ENCODE peak calls at places on chromosomes 16 and 17, in eight cellular contexts. Q is neural progenitor cell, C is Right ventricle myocardium superior, L is T-helper 1 cell, M is GM19239, K is Calu3, G is H9, W is HTR-8/SVneo. X is an unnamed sample.

GRCh38 chr17:51231999-51232398 is 27.9 kb downstream of the MBTD1 start:
- DNase-seq in C (no peak), M (no peak), W (no peak), L (no peak), Q (no peak), G (no peak), K (peak), X (no peak)

GRCh38 chr17:39096435-39097158 is 54.8 kb downstream of the PLXDC1 start:
- DNase-seq in Q (no peak), L (peak), G (no peak), C (no peak), M (no peak), W (no peak), K (no peak), X (no peak)

GRCh38 chr17:10802487-10803284 is 1.2 kb downstream of the TMEM238L start:
- DNase-seq in M (no peak), C (no peak), G (no peak), Q (no peak), L (no peak), W (no peak), K (no peak), X (no peak)

GRCh38 chr17:82126479-82127314 is 28.7 kb upstream of the FASN start:
- DNase-seq in G (no peak), L (peak), W (no peak), M (no peak), Q (no peak), K (no peak), C (no peak), X (no peak)

GRCh38 chr17:68101992-68102758 is 66.6 kb downstream of the KPNA2 start:
- DNase-seq in K (peak), Q (peak), M (no peak), L (peak), W (no peak), C (no peak), G (no peak), X (no peak)

GRCh38 chr17:13638855-13639458 is 37.2 kb upstream of the HS3ST3A1 start:
- DNase-seq in W (no peak), Q (no peak), L (peak), G (peak), C (no peak), M (no peak), K (no peak), X (no peak)

GRCh38 chr16:2009302-2009711 is 314 bp downstream of the ZNF598 start:
- DNase-seq in C (no peak), M (no peak), W (no peak), Q (no peak), K (peak), L (no peak), G (no peak), X (no peak)

GRCh38 chr17:38702900-38703741 is 2.0 kb upstream of the MLLT6 start:
- DNase-seq in W (no peak), M (no peak), C (peak), K (peak), L (no peak), Q (no peak), G (peak), X (peak)

GRCh38 chr17:14760212-14760611 is 459.3 kb downstream of the HS3ST3B1 start:
- DNase-seq in G (no peak), K (no peak), L (no peak), M (no peak), C (no peak), W (no peak), Q (no peak), X (no peak)

GRCh38 chr16:85384831-85385462 is 228.2 kb upstream of the GSE1 start:
- DNase-seq in K (peak), C (peak), W (no peak), Q (no peak), M (no peak), L (no peak), G (no peak), X (no peak)

GRCh38 chr17:27265333-27265732 is 28.6 kb upstream of the WSB1 start:
- DNase-seq in M (no peak), W (no peak), C (no peak), K (peak), G (no peak), Q (no peak), L (no peak), X (no peak)

GRCh38 chr16:49023095-49023494 is 258.5 kb downstream of the CBLN1 start:
- DNase-seq in W (peak), K (no peak), G (no peak), M (no peak), C (no peak), Q (no peak), L (no peak), X (no peak)

GRCh38 chr17:82055023-82055964 is 3.6 kb downstream of the GPS1 start:
- DNase-seq in K (no peak), M (no peak), Q (no peak), C (no peak), W (no peak), L (no peak), G (no peak), X (no peak)

GRCh38 chr16:7321661-7322060 is 11.0 kb upstream of the RBFOX1 start:
- DNase-seq in K (no peak), L (no peak), W (no peak), G (peak), M (no peak), C (no peak), Q (no peak), X (no peak)

GRCh38 chr17:18156171-18156975 is 27.3 kb upstream of the ALKBH5 start:
- DNase-seq in G (no peak), C (no peak), Q (no peak), W (no peak), M (no peak), L (no peak), K (peak), X (no peak)

GRCh38 chr16:49528035-49528434 is 154.4 kb downstream of the C16orf78 start:
- DNase-seq in L (no peak), Q (no peak), K (no peak), M (no peak), G (no peak), C (no peak), W (no peak), X (no peak)

GRCh38 chr17:39352511-39352910 is 48.9 kb downstream of the FBXL20 start:
- DNase-seq in L (no peak), W (no peak), Q (no peak), C (no peak), K (no peak), G (no peak), M (no peak), X (no peak)

GRCh38 chr16:66154801-66155200 is 211.7 kb upstream of the CDH5 start:
- DNase-seq in K (no peak), W (no peak), Q (peak), M (no peak), L (no peak), C (no peak), G (no peak), X (peak)

GRCh38 chr16:85138825-85139627 is 26.8 kb upstream of the CIBAR2 start:
- DNase-seq in C (no peak), G (no peak), W (no peak), K (no peak), Q (no peak), M (no peak), L (no peak), X (no peak)

GRCh38 chr17:2814499-2815341 is 18.5 kb downstream of the RAP1GAP2 start:
- DNase-seq in Q (no peak), G (peak), K (no peak), L (peak), W (no peak), C (peak), M (peak), X (no peak)

GRCh38 chr17:74833501-74834361 is 26.0 kb downstream of the GRIN2C start:
- DNase-seq in C (peak), K (no peak), G (no peak), M (peak), W (no peak), L (no peak), Q (peak), X (peak)

GRCh38 chr17:37742114-37742761 is 2.6 kb downstream of the HNF1B start:
- DNase-seq in G (peak), K (peak), L (no peak), M (no peak), Q (peak), W (no peak), C (no peak), X (no peak)

GRCh38 chr17:6066183-6066948 is 3.8 kb upstream of the WSCD1 start:
- DNase-seq in K (no peak), M (no peak), L (no peak), C (no peak), W (no peak), G (no peak), Q (no peak), X (no peak)

GRCh38 chr16:80824623-80825364 is 20.4 kb upstream of the CDYL2 start:
- DNase-seq in K (peak), G (no peak), C (no peak), Q (peak), M (no peak), W (peak), L (peak), X (peak)

GRCh38 chr16:75385507-75386152 is 47.7 kb downstream of the CFDP1 start:
- DNase-seq in M (no peak), Q (peak), K (no peak), C (no peak), W (peak), L (peak), G (no peak), X (no peak)

GRCh38 chr17:18259621-18260331 is 686 bp upstream of the MIEF2 start:
- DNase-seq in L (no peak), W (no peak), K (peak), Q (peak), C (no peak), G (no peak), M (no peak), X (no peak)

GRCh38 chr16:88525663-88525990 is 44.6 kb upstream of the ZC3H18 start:
- DNase-seq in L (no peak), C (no peak), Q (no peak), K (no peak), G (no peak), W (no peak), M (no peak), X (no peak)

GRCh38 chr16:81443688-81444447 is 740 bp upstream of the CMIP start:
- DNase-seq in Q (no peak), M (no peak), C (peak), W (no peak), G (peak), L (no peak), K (peak), X (no peak)

GRCh38 chr17:5530265-5530782 is 44.0 kb downstream of the MIS12 start:
- DNase-seq in L (no peak), W (no peak), Q (no peak), G (no peak), K (no peak), C (no peak), M (no peak), X (no peak)

GRCh38 chr17:42389135-42389417 is 834 bp upstream of the STAT3 start:
- DNase-seq in L (no peak), G (no peak), W (no peak), K (no peak), M (no peak), C (no peak), Q (no peak), X (no peak)

GRCh38 chr17:78793968-78794367 is 11.9 kb upstream of the CYTH1 start:
- DNase-seq in Q (no peak), W (no peak), L (no peak), C (no peak), G (no peak), M (no peak), K (no peak), X (no peak)

X was measured in hepatic stellate cell.